ENCODE peak calls at places on chromosomes 4 and X, in seven cellular contexts. U, W, M, F, H, O and I are unnamed samples.

GRCh38 chr4:55931833-55932232 is 16.9 kb upstream of the CEP135 start:
- DNase-seq in U (no peak), W (no peak), M (no peak), F (no peak), H (no peak), O (no peak), I (no peak)

GRCh38 chr4:120209706-120210105 is 143.1 kb upstream of the MAD2L1 start:
- DNase-seq in U (no peak), W (no peak), M (no peak), F (no peak), H (no peak), O (no peak), I (no peak)

GRCh38 chr4:139918994-139919393 is 235.0 kb downstream of the MAML3 start:
- DNase-seq in U (no peak), W (no peak), M (no peak), F (no peak), H (no peak), O (no peak), I (no peak)

GRCh38 chr4:6301732-6302442 is 32.2 kb downstream of the WFS1 start:
- DNase-seq in U (no peak), W (no peak), M (no peak), F (no peak), H (no peak), O (peak; percentile 70), I (no peak)

GRCh38 chr4:68691186-68691585 is 20.7 kb upstream of the UGT2B15 start:
- DNase-seq in U (no peak), W (no peak), M (no peak), F (no peak), H (no peak), O (no peak), I (no peak)

GRCh38 chr4:143344011-143344410 is 7.3 kb downstream of the GAB1 start:
- DNase-seq in U (peak; percentile 23), W (no peak), M (no peak), F (no peak), H (no peak), O (no peak), I (no peak)

GRCh38 chr4:133637161-133637560 is 488.1 kb downstream of the PCDH10 start:
- DNase-seq in U (no peak), W (no peak), M (no peak), F (no peak), H (no peak), O (no peak), I (no peak)

GRCh38 chr4:2714071-2714770 is 41.9 kb downstream of the TNIP2 start:
- DNase-seq in U (peak; percentile 53), W (no peak), M (peak; percentile 70), F (no peak), H (peak; percentile 53), O (no peak), I (no peak)

GRCh38 chr4:2799971-2800690 is 7.2 kb downstream of the SH3BP2 start:
- DNase-seq in U (no peak), W (peak; percentile 59), M (peak; percentile 77), F (no peak), H (peak; percentile 74), O (peak; percentile 87), I (no peak)

GRCh38 chr4:101191302-101192098 is 155.8 kb downstream of the PPP3CA start:
- DNase-seq in U (peak; percentile 95), W (peak; percentile 79), M (peak; percentile 85), F (no peak), H (peak; percentile 79), O (no peak), I (no peak)

GRCh38 chr4:153143527-153144348 is 60.5 kb upstream of the TRIM2 start:
- DNase-seq in U (peak; percentile 80), W (no peak), M (no peak), F (no peak), H (no peak), O (no peak), I (no peak)

GRCh38 chr4:145218251-145218650 is 37.9 kb upstream of the OTUD4 start:
- DNase-seq in U (no peak), W (peak; percentile 49), M (no peak), F (peak; percentile 51), H (no peak), O (no peak), I (no peak)

GRCh38 chr4:39565925-39566630 is 38.8 kb upstream of the UGDH start:
- DNase-seq in U (peak; percentile 77), W (no peak), M (no peak), F (no peak), H (no peak), O (no peak), I (no peak)

GRCh38 chr4:145414224-145414623 is 67.4 kb upstream of the SMAD1 start:
- DNase-seq in U (no peak), W (no peak), M (no peak), F (no peak), H (no peak), O (no peak), I (no peak)

GRCh38 chr4:113452868-113453620 is 308.5 kb downstream of the CAMK2D start:
- DNase-seq in U (peak; percentile 56), W (no peak), M (no peak), F (peak; percentile 44), H (no peak), O (no peak), I (no peak)

GRCh38 chr4:155371432-155372043 is 5.2 kb downstream of the MAP9 start:
- DNase-seq in U (peak; percentile 53), W (no peak), M (no peak), F (peak; percentile 54), H (no peak), O (no peak), I (peak; percentile 30)

GRCh38 chr4:183571350-183572076 is 66.7 kb downstream of the ING2 start:
- DNase-seq in U (peak; percentile 54), W (no peak), M (no peak), F (no peak), H (no peak), O (no peak), I (no peak)

GRCh38 chr4:16090306-16090705 is 6.5 kb upstream of the PROM1 start:
- DNase-seq in U (no peak), W (no peak), M (no peak), F (no peak), H (no peak), O (no peak), I (no peak)

GRCh38 chr4:110130578-110131358 is 67.6 kb downstream of the ELOVL6 start:
- DNase-seq in U (no peak), W (no peak), M (no peak), F (no peak), H (no peak), O (no peak), I (no peak)

GRCh38 chr4:101252721-101253120 is 94.6 kb downstream of the PPP3CA start:
- DNase-seq in U (peak; percentile 48), W (no peak), M (no peak), F (no peak), H (no peak), O (no peak), I (no peak)

GRCh38 chrX:141278306-141278705 is 36.0 kb upstream of the SPANXC start:
- DNase-seq in U (peak; percentile 32), W (no peak), M (no peak), F (peak; percentile 22), H (no peak), O (no peak), I (no peak)

GRCh38 chr4:176467011-176467410 is 147.2 kb downstream of the SPCS3 start:
- DNase-seq in U (no peak), W (no peak), M (no peak), F (no peak), H (no peak), O (no peak), I (no peak)

GRCh38 chrX:153685179-153685536 is 2.6 kb upstream of the SLC6A8 start:
- DNase-seq in U (no peak), W (no peak), M (no peak), F (no peak), H (no peak), O (no peak), I (no peak)

GRCh38 chrX:141175786-141176185 is 1.1 kb downstream of the LDOC1 start:
- DNase-seq in U (no peak), W (no peak), M (no peak), F (no peak), H (no peak), O (no peak), I (no peak)

GRCh38 chr4:74933562-74934015 is 673 bp downstream of the PARM1 start:
- DNase-seq in U (peak; percentile 6), W (peak; percentile 55), M (peak; percentile 84), F (no peak), H (no peak), O (peak; percentile 77), I (no peak)

GRCh38 chr4:85431156-85431555 is 43.8 kb upstream of the ARHGAP24 start:
- DNase-seq in U (no peak), W (no peak), M (no peak), F (no peak), H (no peak), O (no peak), I (no peak)

GRCh38 chr4:88793473-88793872 is 95.8 kb upstream of the NAP1L5 start:
- DNase-seq in U (no peak), W (no peak), M (no peak), F (no peak), H (no peak), O (no peak), I (no peak)

DNA sequence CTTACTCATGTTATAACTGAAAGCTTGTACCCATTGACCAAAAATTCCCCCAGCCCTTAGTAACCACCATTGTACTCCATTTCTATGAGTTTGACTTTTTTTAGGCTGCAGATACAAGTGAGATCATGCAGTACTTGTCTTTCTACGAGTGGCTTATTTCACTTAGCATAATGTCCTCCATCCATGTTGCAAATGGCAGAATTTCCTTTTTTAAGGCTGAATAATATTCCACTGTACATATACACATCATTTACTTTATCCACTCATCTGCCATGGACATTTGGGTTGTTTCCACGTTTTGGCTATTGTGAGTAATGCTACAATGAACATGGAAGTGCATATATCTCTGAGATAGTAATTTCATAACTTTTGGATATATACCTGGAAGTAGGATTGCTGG is 10.4 kb downstream of the RBM3 start:
- DNase-seq in U (no peak), W (no peak), M (no peak), F (no peak), H (no peak), O (no peak), I (no peak)
- H3K27ac ChIP-seq in U (no peak overlapping the region), W (no peak overlapping the region), M (no peak overlapping the region), F (no peak overlapping the region), H (no peak overlapping the region), O (no peak overlapping the region), I (no peak overlapping the region)

DNA sequence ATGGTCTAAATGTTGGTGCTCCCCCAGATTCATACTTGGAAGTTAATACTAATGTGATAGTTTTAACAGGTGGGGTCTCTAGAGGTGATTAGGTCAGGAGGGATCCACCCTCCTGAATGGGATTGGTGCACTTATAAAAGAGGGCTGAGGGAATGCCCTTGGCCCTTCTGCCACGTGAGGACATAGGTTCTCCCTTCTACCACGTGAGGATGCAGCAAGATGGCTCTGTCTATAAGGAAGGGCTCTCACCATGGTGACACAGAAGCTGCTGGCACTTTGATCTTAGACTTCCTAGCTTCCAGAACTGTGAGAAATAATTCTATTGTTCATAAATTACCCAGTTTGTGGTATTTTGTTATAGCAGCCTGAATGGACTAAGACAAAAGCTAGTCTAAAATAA is 1.1 kb downstream of the AADAT start:
- DNase-seq in U (peak; percentile 0), W (no peak), M (no peak), F (no peak), H (no peak), O (no peak), I (no peak)
- H3K4me3 ChIP-seq in U (peak overlapping the region; percentile 28), W (peak overlapping the region; percentile 76), M (no peak overlapping the region), F (no peak overlapping the region), H (peak overlapping the region; percentile 61), O (peak overlapping the region; percentile 48), I (no peak overlapping the region)

GRCh38 chr4:69830529-69831269 is 29.2 kb downstream of the SULT1E1 start:
- DNase-seq in U (peak; percentile 21), W (no peak), M (no peak), F (no peak), H (no peak), O (no peak), I (peak; percentile 14)
- H3K27ac ChIP-seq in U (no peak overlapping the region), W (no peak overlapping the region), M (no peak overlapping the region), F (no peak overlapping the region), H (no peak overlapping the region), O (peak overlapping the region; percentile 87), I (no peak overlapping the region)

GRCh38 chr4:165872443-165873297 is at the start of gene TLL1:
- DNase-seq in U (peak; percentile 6), W (no peak), M (no peak), F (no peak), H (no peak), O (no peak), I (no peak)
- H3K4me3 ChIP-seq in U (peak within 1 kb of the TSS; percentile 28), W (peak within 1 kb of the TSS; percentile 65), M (peak within 1 kb of the TSS; percentile 38), F (no peak within 1 kb of the TSS), H (peak within 1 kb of the TSS; percentile 72), O (peak within 1 kb of the TSS; percentile 37), I (no peak within 1 kb of the TSS)